ENCODE peak calls at places on chromosomes 5 and 9, in ten cellular contexts. One of them, this sample, is unnamed.

GRCh38 chr9:125214186-125214585 is 13.8 kb downstream of the RABEPK start:
- DNase-seq in hepatocyte: no peak
- DNase-seq in A549: no peak
- DNase-seq in mesenchymal stem cell: no peak
- DNase-seq in effector memory CD4-positive, alpha-beta T cell: no peak
- DNase-seq in ovary: no peak
- DNase-seq in left lung: no peak
- DNase-seq in GM12878: no peak
- DNase-seq in CD4-positive, alpha-beta memory T cell: no peak
- DNase-seq in aorta: no peak
- DNase-seq in this sample: no peak

GRCh38 chr5:100758306-100758705 is 144.8 kb downstream of the ST8SIA4 start:
- DNase-seq in GM12878: no peak
- DNase-seq in ovary: no peak
- DNase-seq in hepatocyte: no peak
- DNase-seq in A549: no peak
- DNase-seq in CD4-positive, alpha-beta memory T cell: no peak
- DNase-seq in aorta: no peak
- DNase-seq in left lung: no peak
- DNase-seq in effector memory CD4-positive, alpha-beta T cell: no peak
- DNase-seq in mesenchymal stem cell: no peak
- DNase-seq in this sample: no peak

GRCh38 chr9:109912082-109912581 is 132.1 kb downstream of the PALM2AKAP2 start:
- DNase-seq in A549: peak; percentile 35
- DNase-seq in hepatocyte: no peak
- DNase-seq in ovary: no peak
- DNase-seq in left lung: no peak
- DNase-seq in CD4-positive, alpha-beta memory T cell: no peak
- DNase-seq in aorta: no peak
- DNase-seq in effector memory CD4-positive, alpha-beta T cell: no peak
- DNase-seq in GM12878: no peak
- DNase-seq in mesenchymal stem cell: peak; percentile 96
- DNase-seq in this sample: no peak

GRCh38 chr5:90824436-90824835 is 265.8 kb downstream of the ADGRV1 start:
- DNase-seq in aorta: no peak
- DNase-seq in A549: no peak
- DNase-seq in hepatocyte: no peak
- DNase-seq in effector memory CD4-positive, alpha-beta T cell: no peak
- DNase-seq in CD4-positive, alpha-beta memory T cell: no peak
- DNase-seq in GM12878: no peak
- DNase-seq in mesenchymal stem cell: no peak
- DNase-seq in left lung: no peak
- DNase-seq in ovary: no peak
- DNase-seq in this sample: no peak

GRCh38 chr9:105415344-105415980 is 32.4 kb upstream of the FSD1L start:
- DNase-seq in ovary: peak; percentile 57
- DNase-seq in left lung: no peak
- DNase-seq in aorta: no peak
- DNase-seq in mesenchymal stem cell: peak; percentile 65
- DNase-seq in effector memory CD4-positive, alpha-beta T cell: peak; percentile 19
- DNase-seq in CD4-positive, alpha-beta memory T cell: peak; percentile 58
- DNase-seq in A549: peak; percentile 53
- DNase-seq in hepatocyte: peak; percentile 84
- DNase-seq in GM12878: no peak
- DNase-seq in this sample: no peak

GRCh38 chr5:62488531-62488930 is 76.0 kb downstream of the IPO11 start:
- DNase-seq in A549: no peak
- DNase-seq in aorta: no peak
- DNase-seq in mesenchymal stem cell: no peak
- DNase-seq in GM12878: no peak
- DNase-seq in left lung: no peak
- DNase-seq in hepatocyte: no peak
- DNase-seq in effector memory CD4-positive, alpha-beta T cell: no peak
- DNase-seq in CD4-positive, alpha-beta memory T cell: no peak
- DNase-seq in ovary: no peak
- DNase-seq in this sample: no peak

GRCh38 chr9:133051966-133052539 is 9.7 kb upstream of the CEL start:
- DNase-seq in left lung: peak; percentile 45
- DNase-seq in hepatocyte: no peak
- DNase-seq in mesenchymal stem cell: no peak
- DNase-seq in A549: no peak
- DNase-seq in GM12878: no peak
- DNase-seq in CD4-positive, alpha-beta memory T cell: no peak
- DNase-seq in effector memory CD4-positive, alpha-beta T cell: no peak
- DNase-seq in aorta: peak; percentile 42
- DNase-seq in ovary: no peak
- DNase-seq in this sample: no peak

GRCh38 chr5:16819522-16820167 is 116.4 kb downstream of the MYO10 start:
- DNase-seq in ovary: no peak
- DNase-seq in A549: no peak
- DNase-seq in GM12878: no peak
- DNase-seq in hepatocyte: no peak
- DNase-seq in aorta: no peak
- DNase-seq in left lung: no peak
- DNase-seq in effector memory CD4-positive, alpha-beta T cell: no peak
- DNase-seq in mesenchymal stem cell: peak; percentile 80
- DNase-seq in CD4-positive, alpha-beta memory T cell: no peak
- DNase-seq in this sample: no peak

GRCh38 chr9:37412431-37413151 is 9.9 kb upstream of the GRHPR start:
- DNase-seq in mesenchymal stem cell: no peak
- DNase-seq in ovary: no peak
- DNase-seq in effector memory CD4-positive, alpha-beta T cell: no peak
- DNase-seq in left lung: no peak
- DNase-seq in GM12878: no peak
- DNase-seq in A549: no peak
- DNase-seq in CD4-positive, alpha-beta memory T cell: no peak
- DNase-seq in hepatocyte: no peak
- DNase-seq in aorta: no peak
- DNase-seq in this sample: no peak

GRCh38 chr9:94298949-94299599 is 29.4 kb downstream of the NUTM2F start:
- DNase-seq in A549: no peak
- DNase-seq in left lung: no peak
- DNase-seq in effector memory CD4-positive, alpha-beta T cell: no peak
- DNase-seq in mesenchymal stem cell: peak; percentile 25
- DNase-seq in GM12878: no peak
- DNase-seq in ovary: no peak
- DNase-seq in hepatocyte: no peak
- DNase-seq in CD4-positive, alpha-beta memory T cell: no peak
- DNase-seq in aorta: no peak
- DNase-seq in this sample: no peak

GRCh38 chr9:76846307-76846706 is 59.6 kb downstream of the PRUNE2 start:
- DNase-seq in effector memory CD4-positive, alpha-beta T cell: no peak
- DNase-seq in hepatocyte: no peak
- DNase-seq in mesenchymal stem cell: no peak
- DNase-seq in aorta: no peak
- DNase-seq in CD4-positive, alpha-beta memory T cell: no peak
- DNase-seq in left lung: no peak
- DNase-seq in ovary: no peak
- DNase-seq in A549: no peak
- DNase-seq in GM12878: no peak
- DNase-seq in this sample: no peak

GRCh38 chr5:80034962-80035821 is at the start of gene THBS4:
- DNase-seq in A549: no peak
- DNase-seq in hepatocyte: peak; percentile 18
- DNase-seq in left lung: peak; percentile 69
- DNase-seq in CD4-positive, alpha-beta memory T cell: no peak
- DNase-seq in GM12878: no peak
- DNase-seq in ovary: peak; percentile 34
- DNase-seq in aorta: no peak
- DNase-seq in mesenchymal stem cell: no peak
- DNase-seq in effector memory CD4-positive, alpha-beta T cell: no peak
- DNase-seq in this sample: no peak

GRCh38 chr9:133583586-133583985 is 25.6 kb downstream of the FAM163B start:
- DNase-seq in mesenchymal stem cell: no peak
- DNase-seq in left lung: peak; percentile 75
- DNase-seq in aorta: no peak
- DNase-seq in ovary: no peak
- DNase-seq in A549: no peak
- DNase-seq in CD4-positive, alpha-beta memory T cell: no peak
- DNase-seq in GM12878: no peak
- DNase-seq in hepatocyte: no peak
- DNase-seq in effector memory CD4-positive, alpha-beta T cell: no peak
- DNase-seq in this sample: no peak

GRCh38 chr5:159175547-159175946 is 33.8 kb downstream of the RNF145 start:
- DNase-seq in CD4-positive, alpha-beta memory T cell: peak; percentile 28
- DNase-seq in ovary: no peak
- DNase-seq in left lung: no peak
- DNase-seq in A549: peak; percentile 37
- DNase-seq in effector memory CD4-positive, alpha-beta T cell: no peak
- DNase-seq in GM12878: no peak
- DNase-seq in mesenchymal stem cell: peak; percentile 33
- DNase-seq in hepatocyte: peak; percentile 22
- DNase-seq in aorta: no peak
- DNase-seq in this sample: no peak

GRCh38 chr9:131624636-131625241 is 79.4 kb downstream of the PRRT1B start:
- DNase-seq in aorta: no peak
- DNase-seq in left lung: no peak
- DNase-seq in effector memory CD4-positive, alpha-beta T cell: no peak
- DNase-seq in GM12878: no peak
- DNase-seq in CD4-positive, alpha-beta memory T cell: no peak
- DNase-seq in hepatocyte: no peak
- DNase-seq in ovary: no peak
- DNase-seq in A549: no peak
- DNase-seq in mesenchymal stem cell: no peak
- DNase-seq in this sample: no peak

DNA sequence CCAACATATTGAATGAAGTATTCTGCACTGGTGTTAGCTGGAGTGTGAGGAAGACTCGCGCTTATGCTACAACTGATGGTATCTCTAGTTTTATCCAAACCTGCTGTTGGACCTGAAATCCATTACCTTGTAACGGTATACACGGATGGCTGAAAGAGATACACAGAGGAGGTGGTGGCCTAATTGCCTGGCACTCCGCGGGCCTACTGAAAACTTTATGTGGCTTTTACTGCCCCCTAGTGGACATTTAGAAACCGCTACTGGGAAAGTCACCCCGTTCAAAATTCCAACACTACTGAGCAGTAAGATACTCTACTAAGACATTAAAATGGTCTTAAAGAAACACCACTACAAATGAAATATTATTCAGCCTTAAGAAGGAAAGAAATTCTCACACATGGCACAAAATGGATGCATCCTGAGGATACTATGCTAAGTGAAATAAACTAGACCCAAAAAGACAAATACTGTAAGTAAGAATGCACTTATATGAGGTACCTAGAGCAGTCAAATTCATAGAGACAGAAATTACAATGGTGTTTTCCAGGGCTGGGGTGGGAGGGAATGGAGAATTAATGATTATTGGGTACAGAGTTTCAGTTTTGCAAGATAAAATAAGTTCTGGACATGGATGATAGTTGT is 100.4 kb downstream of the TTLL11 start:
- DNase-seq in hepatocyte: peak; percentile 90
- DNase-seq in effector memory CD4-positive, alpha-beta T cell: no peak
- DNase-seq in ovary: peak; percentile 54
- DNase-seq in A549: peak; percentile 74
- DNase-seq in left lung: no peak
- DNase-seq in aorta: no peak
- DNase-seq in GM12878: no peak
- DNase-seq in mesenchymal stem cell: peak; percentile 76
- DNase-seq in CD4-positive, alpha-beta memory T cell: peak; percentile 37
- DNase-seq in this sample: no peak
- H3K4me3 ChIP-seq in hepatocyte: no peak overlapping the region
- H3K4me3 ChIP-seq in effector memory CD4-positive, alpha-beta T cell: no peak overlapping the region
- H3K4me3 ChIP-seq in ovary: no peak overlapping the region
- H3K4me3 ChIP-seq in A549: no peak overlapping the region
- H3K4me3 ChIP-seq in left lung: no peak overlapping the region
- H3K4me3 ChIP-seq in aorta: no peak overlapping the region
- H3K4me3 ChIP-seq in GM12878: no peak overlapping the region
- H3K4me3 ChIP-seq in mesenchymal stem cell: no peak overlapping the region
- H3K4me3 ChIP-seq in CD4-positive, alpha-beta memory T cell: no peak overlapping the region
- H3K4me3 ChIP-seq in this sample: no peak overlapping the region

DNA sequence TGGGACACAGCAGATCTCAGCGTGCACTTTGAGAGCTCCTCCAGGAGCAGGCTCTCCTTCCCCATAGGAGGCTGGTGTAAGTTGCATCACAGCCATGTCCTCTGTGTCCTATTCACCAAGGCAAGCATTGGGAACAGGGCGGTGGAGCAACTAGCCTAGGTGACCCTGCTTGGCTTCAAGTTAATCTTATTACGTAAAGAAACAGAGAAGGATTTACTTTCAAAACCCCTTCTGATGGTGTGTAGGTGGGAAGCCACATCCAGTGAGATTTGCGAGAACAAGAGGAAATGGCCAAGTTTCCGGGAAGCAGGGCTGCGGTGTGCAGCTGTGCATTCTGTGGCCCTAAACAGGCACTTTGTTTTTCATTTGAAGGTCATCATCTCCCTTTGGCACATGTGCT is 80.2 kb downstream of the TRIO start:
- DNase-seq in left lung: no peak
- DNase-seq in effector memory CD4-positive, alpha-beta T cell: no peak
- DNase-seq in mesenchymal stem cell: no peak
- DNase-seq in GM12878: no peak
- DNase-seq in ovary: no peak
- DNase-seq in CD4-positive, alpha-beta memory T cell: no peak
- DNase-seq in A549: no peak
- DNase-seq in aorta: no peak
- DNase-seq in hepatocyte: no peak
- DNase-seq in this sample: no peak
- H3K4me1 ChIP-seq in left lung: peaks cover 33% of the 10 kb centered on the region
- H3K4me1 ChIP-seq in effector memory CD4-positive, alpha-beta T cell: no peaks in the 10 kb centered on the region
- H3K4me1 ChIP-seq in mesenchymal stem cell: peaks cover 30% of the 10 kb centered on the region
- H3K4me1 ChIP-seq in GM12878: peaks cover 35% of the 10 kb centered on the region
- H3K4me1 ChIP-seq in ovary: peaks cover 21% of the 10 kb centered on the region
- H3K4me1 ChIP-seq in CD4-positive, alpha-beta memory T cell: no peaks in the 10 kb centered on the region
- H3K4me1 ChIP-seq in A549: peaks cover 48% of the 10 kb centered on the region
- H3K4me1 ChIP-seq in aorta: peaks cover 3% of the 10 kb centered on the region
- H3K4me1 ChIP-seq in hepatocyte: peaks cover 16% of the 10 kb centered on the region
- H3K4me1 ChIP-seq in this sample: peaks cover 60% of the 10 kb centered on the region

DNA sequence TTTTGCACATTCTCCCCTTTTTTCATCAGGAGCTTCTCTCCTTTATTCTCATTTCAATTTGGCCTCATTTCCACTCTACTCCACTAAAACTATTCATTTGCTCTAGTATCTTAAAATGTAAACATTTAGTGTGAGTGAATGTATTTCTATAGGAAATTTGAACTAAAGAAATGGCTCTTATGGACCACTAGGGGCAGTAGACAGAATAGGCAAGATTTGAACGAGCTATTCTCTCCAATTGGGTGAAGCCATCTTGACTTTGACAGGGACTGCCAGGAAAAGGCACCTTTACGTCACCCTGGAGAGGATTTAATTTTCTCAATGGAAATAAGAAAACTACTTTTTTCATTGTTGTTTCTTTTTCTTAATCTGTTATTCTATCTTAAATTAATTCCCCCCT is 666.3 kb downstream of the DNAH5 start:
- DNase-seq in mesenchymal stem cell: no peak
- DNase-seq in effector memory CD4-positive, alpha-beta T cell: no peak
- DNase-seq in hepatocyte: no peak
- DNase-seq in aorta: no peak
- DNase-seq in left lung: no peak
- DNase-seq in GM12878: no peak
- DNase-seq in ovary: no peak
- DNase-seq in CD4-positive, alpha-beta memory T cell: no peak
- DNase-seq in A549: peak; percentile 18
- DNase-seq in this sample: no peak
- H3K4me3 ChIP-seq in mesenchymal stem cell: no peak overlapping the region
- H3K4me3 ChIP-seq in effector memory CD4-positive, alpha-beta T cell: no peak overlapping the region
- H3K4me3 ChIP-seq in hepatocyte: no peak overlapping the region
- H3K4me3 ChIP-seq in aorta: no peak overlapping the region
- H3K4me3 ChIP-seq in left lung: no peak overlapping the region
- H3K4me3 ChIP-seq in GM12878: no peak overlapping the region
- H3K4me3 ChIP-seq in ovary: no peak overlapping the region
- H3K4me3 ChIP-seq in CD4-positive, alpha-beta memory T cell: no peak overlapping the region
- H3K4me3 ChIP-seq in A549: no peak overlapping the region
- H3K4me3 ChIP-seq in this sample: no peak overlapping the region

GRCh38 chr9:115921301-115921700 is 232.3 kb upstream of the PAPPA start:
- DNase-seq in A549: no peak
- DNase-seq in left lung: no peak
- DNase-seq in GM12878: no peak
- DNase-seq in ovary: no peak
- DNase-seq in effector memory CD4-positive, alpha-beta T cell: no peak
- DNase-seq in CD4-positive, alpha-beta memory T cell: no peak
- DNase-seq in hepatocyte: no peak
- DNase-seq in mesenchymal stem cell: peak; percentile 17
- DNase-seq in aorta: no peak
- DNase-seq in this sample: no peak
- H3K4me1 ChIP-seq in A549: peaks cover 30% of the 10 kb centered on the region
- H3K4me1 ChIP-seq in left lung: no peaks in the 10 kb centered on the region
- H3K4me1 ChIP-seq in GM12878: no peaks in the 10 kb centered on the region
- H3K4me1 ChIP-seq in ovary: no peaks in the 10 kb centered on the region
- H3K4me1 ChIP-seq in effector memory CD4-positive, alpha-beta T cell: no peaks in the 10 kb centered on the region
- H3K4me1 ChIP-seq in CD4-positive, alpha-beta memory T cell: no peaks in the 10 kb centered on the region
- H3K4me1 ChIP-seq in hepatocyte: peaks cover 6% of the 10 kb centered on the region
- H3K4me1 ChIP-seq in mesenchymal stem cell: peaks cover 3% of the 10 kb centered on the region
- H3K4me1 ChIP-seq in aorta: no peaks in the 10 kb centered on the region
- H3K4me1 ChIP-seq in this sample: peaks cover 7% of the 10 kb centered on the region

This sample was measured in upper lobe of right lung.